ENCODE peak calls at places on chromosome 21, in nine cellular contexts. One of them, this sample, is unnamed.

GRCh38 chr21:41065539-41065938 is 102.4 kb upstream of the BACE2 start:
- ATAC-seq in mucosa of descending colon: no peak
- ATAC-seq in CD4-positive, CD25-positive, alpha-beta regulatory T cell: no peak
- ATAC-seq in A549: no peak
- ATAC-seq in Right ventricle myocardium superior: no peak
- ATAC-seq in activated CD8-positive, alpha-beta T cell treated with anti-CD3 and anti-CD28 coated beads for 36 hours: no peak
- ATAC-seq in effector memory CD8-positive, alpha-beta T cell: no peak
- ATAC-seq in psoas muscle: no peak
- ATAC-seq in heart right ventricle: no peak
- ATAC-seq in this sample: no peak

GRCh38 chr21:15514073-15514946 is 215.5 kb upstream of the USP25 start:
- ATAC-seq in CD4-positive, CD25-positive, alpha-beta regulatory T cell: peak
- ATAC-seq in psoas muscle: no peak
- ATAC-seq in Right ventricle myocardium superior: no peak
- ATAC-seq in mucosa of descending colon: peak
- ATAC-seq in activated CD8-positive, alpha-beta T cell treated with anti-CD3 and anti-CD28 coated beads for 36 hours: peak
- ATAC-seq in effector memory CD8-positive, alpha-beta T cell: peak
- ATAC-seq in A549: no peak
- ATAC-seq in heart right ventricle: no peak
- ATAC-seq in this sample: no peak

GRCh38 chr21:30733026-30733425 is 14.0 kb downstream of the KRTAP21-2 start:
- ATAC-seq in effector memory CD8-positive, alpha-beta T cell: no peak
- ATAC-seq in mucosa of descending colon: no peak
- ATAC-seq in Right ventricle myocardium superior: no peak
- ATAC-seq in psoas muscle: no peak
- ATAC-seq in CD4-positive, CD25-positive, alpha-beta regulatory T cell: no peak
- ATAC-seq in activated CD8-positive, alpha-beta T cell treated with anti-CD3 and anti-CD28 coated beads for 36 hours: no peak
- ATAC-seq in A549: no peak
- ATAC-seq in heart right ventricle: no peak
- ATAC-seq in this sample: no peak

GRCh38 chr21:45135122-45135521 is 60.7 kb downstream of the ADARB1 start:
- ATAC-seq in Right ventricle myocardium superior: peak
- ATAC-seq in psoas muscle: peak
- ATAC-seq in mucosa of descending colon: no peak
- ATAC-seq in heart right ventricle: no peak
- ATAC-seq in effector memory CD8-positive, alpha-beta T cell: no peak
- ATAC-seq in activated CD8-positive, alpha-beta T cell treated with anti-CD3 and anti-CD28 coated beads for 36 hours: no peak
- ATAC-seq in A549: no peak
- ATAC-seq in CD4-positive, CD25-positive, alpha-beta regulatory T cell: no peak
- ATAC-seq in this sample: no peak

GRCh38 chr21:30444204-30444603 is 4.1 kb downstream of the KRTAP15-1 start:
- ATAC-seq in CD4-positive, CD25-positive, alpha-beta regulatory T cell: no peak
- ATAC-seq in activated CD8-positive, alpha-beta T cell treated with anti-CD3 and anti-CD28 coated beads for 36 hours: no peak
- ATAC-seq in Right ventricle myocardium superior: no peak
- ATAC-seq in effector memory CD8-positive, alpha-beta T cell: no peak
- ATAC-seq in A549: no peak
- ATAC-seq in psoas muscle: no peak
- ATAC-seq in mucosa of descending colon: no peak
- ATAC-seq in heart right ventricle: peak
- ATAC-seq in this sample: no peak

GRCh38 chr21:35426897-35427296 is 377.8 kb upstream of the RUNX1 start:
- ATAC-seq in effector memory CD8-positive, alpha-beta T cell: no peak
- ATAC-seq in mucosa of descending colon: no peak
- ATAC-seq in A549: no peak
- ATAC-seq in activated CD8-positive, alpha-beta T cell treated with anti-CD3 and anti-CD28 coated beads for 36 hours: no peak
- ATAC-seq in psoas muscle: no peak
- ATAC-seq in Right ventricle myocardium superior: no peak
- ATAC-seq in heart right ventricle: no peak
- ATAC-seq in CD4-positive, CD25-positive, alpha-beta regulatory T cell: no peak
- ATAC-seq in this sample: no peak

GRCh38 chr21:33824156-33824941 is 91.3 kb downstream of the ATP5PO start:
- ATAC-seq in CD4-positive, CD25-positive, alpha-beta regulatory T cell: no peak
- ATAC-seq in activated CD8-positive, alpha-beta T cell treated with anti-CD3 and anti-CD28 coated beads for 36 hours: no peak
- ATAC-seq in effector memory CD8-positive, alpha-beta T cell: no peak
- ATAC-seq in Right ventricle myocardium superior: peak
- ATAC-seq in A549: no peak
- ATAC-seq in heart right ventricle: no peak
- ATAC-seq in psoas muscle: peak
- ATAC-seq in mucosa of descending colon: no peak
- ATAC-seq in this sample: no peak

GRCh38 chr21:38077504-38077903 is 161.2 kb upstream of the KCNJ6 start:
- ATAC-seq in psoas muscle: no peak
- ATAC-seq in mucosa of descending colon: no peak
- ATAC-seq in heart right ventricle: no peak
- ATAC-seq in Right ventricle myocardium superior: no peak
- ATAC-seq in activated CD8-positive, alpha-beta T cell treated with anti-CD3 and anti-CD28 coated beads for 36 hours: no peak
- ATAC-seq in effector memory CD8-positive, alpha-beta T cell: no peak
- ATAC-seq in CD4-positive, CD25-positive, alpha-beta regulatory T cell: no peak
- ATAC-seq in A549: no peak
- ATAC-seq in this sample: no peak

GRCh38 chr21:38467911-38468310 is 30.4 kb downstream of the ERG start:
- ATAC-seq in psoas muscle: no peak
- ATAC-seq in mucosa of descending colon: no peak
- ATAC-seq in activated CD8-positive, alpha-beta T cell treated with anti-CD3 and anti-CD28 coated beads for 36 hours: no peak
- ATAC-seq in Right ventricle myocardium superior: no peak
- ATAC-seq in heart right ventricle: no peak
- ATAC-seq in effector memory CD8-positive, alpha-beta T cell: no peak
- ATAC-seq in CD4-positive, CD25-positive, alpha-beta regulatory T cell: no peak
- ATAC-seq in A549: no peak
- ATAC-seq in this sample: no peak

GRCh38 chr21:31283025-31283424 is 61.0 kb downstream of the TIAM1 start:
- ATAC-seq in psoas muscle: no peak
- ATAC-seq in CD4-positive, CD25-positive, alpha-beta regulatory T cell: peak
- ATAC-seq in Right ventricle myocardium superior: no peak
- ATAC-seq in heart right ventricle: no peak
- ATAC-seq in A549: no peak
- ATAC-seq in effector memory CD8-positive, alpha-beta T cell: peak
- ATAC-seq in mucosa of descending colon: peak
- ATAC-seq in activated CD8-positive, alpha-beta T cell treated with anti-CD3 and anti-CD28 coated beads for 36 hours: peak
- ATAC-seq in this sample: no peak

GRCh38 chr21:41142051-41142795 is 25.7 kb upstream of the BACE2 start:
- ATAC-seq in mucosa of descending colon: no peak
- ATAC-seq in Right ventricle myocardium superior: peak
- ATAC-seq in A549: peak
- ATAC-seq in activated CD8-positive, alpha-beta T cell treated with anti-CD3 and anti-CD28 coated beads for 36 hours: no peak
- ATAC-seq in effector memory CD8-positive, alpha-beta T cell: no peak
- ATAC-seq in heart right ventricle: peak
- ATAC-seq in psoas muscle: peak
- ATAC-seq in CD4-positive, CD25-positive, alpha-beta regulatory T cell: no peak
- ATAC-seq in this sample: peak

GRCh38 chr21:19566975-19567374 is 1163.4 kb upstream of the TMPRSS15 start:
- ATAC-seq in A549: no peak
- ATAC-seq in mucosa of descending colon: peak
- ATAC-seq in psoas muscle: no peak
- ATAC-seq in CD4-positive, CD25-positive, alpha-beta regulatory T cell: no peak
- ATAC-seq in heart right ventricle: no peak
- ATAC-seq in Right ventricle myocardium superior: no peak
- ATAC-seq in effector memory CD8-positive, alpha-beta T cell: no peak
- ATAC-seq in activated CD8-positive, alpha-beta T cell treated with anti-CD3 and anti-CD28 coated beads for 36 hours: no peak
- ATAC-seq in this sample: no peak

GRCh38 chr21:26751305-26751704 is 93.9 kb downstream of the ADAMTS1 start:
- ATAC-seq in effector memory CD8-positive, alpha-beta T cell: no peak
- ATAC-seq in activated CD8-positive, alpha-beta T cell treated with anti-CD3 and anti-CD28 coated beads for 36 hours: no peak
- ATAC-seq in heart right ventricle: no peak
- ATAC-seq in A549: no peak
- ATAC-seq in CD4-positive, CD25-positive, alpha-beta regulatory T cell: no peak
- ATAC-seq in psoas muscle: no peak
- ATAC-seq in Right ventricle myocardium superior: no peak
- ATAC-seq in mucosa of descending colon: no peak
- ATAC-seq in this sample: no peak

GRCh38 chr21:29219165-29219770 is 79.5 kb upstream of the BACH1 start:
- ATAC-seq in mucosa of descending colon: peak
- ATAC-seq in Right ventricle myocardium superior: peak
- ATAC-seq in activated CD8-positive, alpha-beta T cell treated with anti-CD3 and anti-CD28 coated beads for 36 hours: no peak
- ATAC-seq in effector memory CD8-positive, alpha-beta T cell: no peak
- ATAC-seq in heart right ventricle: no peak
- ATAC-seq in A549: no peak
- ATAC-seq in psoas muscle: no peak
- ATAC-seq in CD4-positive, CD25-positive, alpha-beta regulatory T cell: no peak
- ATAC-seq in this sample: peak

GRCh38 chr21:46056450-46056903 is 41.4 kb upstream of the COL6A2 start:
- ATAC-seq in Right ventricle myocardium superior: peak
- ATAC-seq in psoas muscle: peak
- ATAC-seq in mucosa of descending colon: peak
- ATAC-seq in effector memory CD8-positive, alpha-beta T cell: no peak
- ATAC-seq in CD4-positive, CD25-positive, alpha-beta regulatory T cell: no peak
- ATAC-seq in heart right ventricle: peak
- ATAC-seq in activated CD8-positive, alpha-beta T cell treated with anti-CD3 and anti-CD28 coated beads for 36 hours: peak
- ATAC-seq in A549: no peak
- ATAC-seq in this sample: peak

GRCh38 chr21:35377505-35378090 is 328.5 kb upstream of the RUNX1 start:
- ATAC-seq in Right ventricle myocardium superior: no peak
- ATAC-seq in CD4-positive, CD25-positive, alpha-beta regulatory T cell: no peak
- ATAC-seq in activated CD8-positive, alpha-beta T cell treated with anti-CD3 and anti-CD28 coated beads for 36 hours: no peak
- ATAC-seq in effector memory CD8-positive, alpha-beta T cell: no peak
- ATAC-seq in mucosa of descending colon: no peak
- ATAC-seq in A549: no peak
- ATAC-seq in heart right ventricle: no peak
- ATAC-seq in psoas muscle: no peak
- ATAC-seq in this sample: no peak

GRCh38 chr21:34836933-34837505 is 168.2 kb downstream of the CLIC6 start:
- ATAC-seq in CD4-positive, CD25-positive, alpha-beta regulatory T cell: no peak
- ATAC-seq in A549: no peak
- ATAC-seq in heart right ventricle: no peak
- ATAC-seq in effector memory CD8-positive, alpha-beta T cell: no peak
- ATAC-seq in Right ventricle myocardium superior: no peak
- ATAC-seq in psoas muscle: no peak
- ATAC-seq in mucosa of descending colon: no peak
- ATAC-seq in activated CD8-positive, alpha-beta T cell treated with anti-CD3 and anti-CD28 coated beads for 36 hours: no peak
- ATAC-seq in this sample: no peak

GRCh38 chr21:29190920-29191319 is 60.5 kb downstream of the MAP3K7CL start:
- ATAC-seq in activated CD8-positive, alpha-beta T cell treated with anti-CD3 and anti-CD28 coated beads for 36 hours: peak
- ATAC-seq in heart right ventricle: no peak
- ATAC-seq in A549: no peak
- ATAC-seq in mucosa of descending colon: peak
- ATAC-seq in effector memory CD8-positive, alpha-beta T cell: no peak
- ATAC-seq in psoas muscle: no peak
- ATAC-seq in Right ventricle myocardium superior: no peak
- ATAC-seq in CD4-positive, CD25-positive, alpha-beta regulatory T cell: no peak
- ATAC-seq in this sample: peak

GRCh38 chr21:21188513-21189188 is 190.4 kb downstream of the NCAM2 start:
- ATAC-seq in mucosa of descending colon: no peak
- ATAC-seq in A549: no peak
- ATAC-seq in effector memory CD8-positive, alpha-beta T cell: no peak
- ATAC-seq in CD4-positive, CD25-positive, alpha-beta regulatory T cell: no peak
- ATAC-seq in heart right ventricle: no peak
- ATAC-seq in Right ventricle myocardium superior: no peak
- ATAC-seq in activated CD8-positive, alpha-beta T cell treated with anti-CD3 and anti-CD28 coated beads for 36 hours: no peak
- ATAC-seq in psoas muscle: no peak
- ATAC-seq in this sample: no peak

GRCh38 chr21:37737497-37737896 is 178.8 kb downstream of the KCNJ6 start:
- ATAC-seq in mucosa of descending colon: no peak
- ATAC-seq in CD4-positive, CD25-positive, alpha-beta regulatory T cell: no peak
- ATAC-seq in heart right ventricle: peak
- ATAC-seq in Right ventricle myocardium superior: peak
- ATAC-seq in activated CD8-positive, alpha-beta T cell treated with anti-CD3 and anti-CD28 coated beads for 36 hours: no peak
- ATAC-seq in A549: no peak
- ATAC-seq in psoas muscle: peak
- ATAC-seq in effector memory CD8-positive, alpha-beta T cell: no peak
- ATAC-seq in this sample: no peak

GRCh38 chr21:37717534-37717933 is 198.7 kb downstream of the KCNJ6 start:
- ATAC-seq in psoas muscle: no peak
- ATAC-seq in mucosa of descending colon: no peak
- ATAC-seq in activated CD8-positive, alpha-beta T cell treated with anti-CD3 and anti-CD28 coated beads for 36 hours: no peak
- ATAC-seq in effector memory CD8-positive, alpha-beta T cell: no peak
- ATAC-seq in A549: no peak
- ATAC-seq in Right ventricle myocardium superior: no peak
- ATAC-seq in heart right ventricle: no peak
- ATAC-seq in CD4-positive, CD25-positive, alpha-beta regulatory T cell: no peak
- ATAC-seq in this sample: no peak

GRCh38 chr21:41965045-41965444 is 11.2 kb upstream of the C2CD2 start:
- ATAC-seq in A549: no peak
- ATAC-seq in psoas muscle: no peak
- ATAC-seq in effector memory CD8-positive, alpha-beta T cell: no peak
- ATAC-seq in Right ventricle myocardium superior: no peak
- ATAC-seq in activated CD8-positive, alpha-beta T cell treated with anti-CD3 and anti-CD28 coated beads for 36 hours: no peak
- ATAC-seq in CD4-positive, CD25-positive, alpha-beta regulatory T cell: no peak
- ATAC-seq in mucosa of descending colon: peak
- ATAC-seq in heart right ventricle: no peak
- ATAC-seq in this sample: no peak

GRCh38 chr21:25949701-25950100 is 214.9 kb downstream of the GABPA start:
- ATAC-seq in heart right ventricle: no peak
- ATAC-seq in A549: no peak
- ATAC-seq in CD4-positive, CD25-positive, alpha-beta regulatory T cell: no peak
- ATAC-seq in effector memory CD8-positive, alpha-beta T cell: no peak
- ATAC-seq in psoas muscle: no peak
- ATAC-seq in Right ventricle myocardium superior: peak
- ATAC-seq in mucosa of descending colon: peak
- ATAC-seq in activated CD8-positive, alpha-beta T cell treated with anti-CD3 and anti-CD28 coated beads for 36 hours: no peak
- ATAC-seq in this sample: no peak

GRCh38 chr21:31213787-31214186 is 130.3 kb downstream of the TIAM1 start:
- ATAC-seq in activated CD8-positive, alpha-beta T cell treated with anti-CD3 and anti-CD28 coated beads for 36 hours: no peak
- ATAC-seq in Right ventricle myocardium superior: no peak
- ATAC-seq in A549: no peak
- ATAC-seq in mucosa of descending colon: no peak
- ATAC-seq in heart right ventricle: no peak
- ATAC-seq in effector memory CD8-positive, alpha-beta T cell: no peak
- ATAC-seq in psoas muscle: no peak
- ATAC-seq in CD4-positive, CD25-positive, alpha-beta regulatory T cell: peak
- ATAC-seq in this sample: no peak

GRCh38 chr21:45721656-45722055 is 78.1 kb downstream of the PCBP3 start:
- ATAC-seq in Right ventricle myocardium superior: no peak
- ATAC-seq in mucosa of descending colon: no peak
- ATAC-seq in CD4-positive, CD25-positive, alpha-beta regulatory T cell: no peak
- ATAC-seq in psoas muscle: no peak
- ATAC-seq in heart right ventricle: no peak
- ATAC-seq in A549: no peak
- ATAC-seq in effector memory CD8-positive, alpha-beta T cell: no peak
- ATAC-seq in activated CD8-positive, alpha-beta T cell treated with anti-CD3 and anti-CD28 coated beads for 36 hours: no peak
- ATAC-seq in this sample: no peak

GRCh38 chr21:29677326-29677725 is 262.5 kb downstream of the GRIK1 start:
- ATAC-seq in A549: no peak
- ATAC-seq in mucosa of descending colon: no peak
- ATAC-seq in activated CD8-positive, alpha-beta T cell treated with anti-CD3 and anti-CD28 coated beads for 36 hours: no peak
- ATAC-seq in CD4-positive, CD25-positive, alpha-beta regulatory T cell: no peak
- ATAC-seq in Right ventricle myocardium superior: no peak
- ATAC-seq in heart right ventricle: no peak
- ATAC-seq in psoas muscle: no peak
- ATAC-seq in effector memory CD8-positive, alpha-beta T cell: no peak
- ATAC-seq in this sample: no peak

GRCh38 chr21:28754127-28754611 is 238.5 kb downstream of the LTN1 start:
- ATAC-seq in effector memory CD8-positive, alpha-beta T cell: no peak
- ATAC-seq in activated CD8-positive, alpha-beta T cell treated with anti-CD3 and anti-CD28 coated beads for 36 hours: no peak
- ATAC-seq in mucosa of descending colon: peak
- ATAC-seq in Right ventricle myocardium superior: peak
- ATAC-seq in A549: no peak
- ATAC-seq in CD4-positive, CD25-positive, alpha-beta regulatory T cell: no peak
- ATAC-seq in psoas muscle: peak
- ATAC-seq in heart right ventricle: peak
- ATAC-seq in this sample: peak

GRCh38 chr21:42257091-42257760 is 38.3 kb downstream of the ABCG1 start:
- ATAC-seq in effector memory CD8-positive, alpha-beta T cell: no peak
- ATAC-seq in A549: no peak
- ATAC-seq in heart right ventricle: peak
- ATAC-seq in CD4-positive, CD25-positive, alpha-beta regulatory T cell: no peak
- ATAC-seq in Right ventricle myocardium superior: no peak
- ATAC-seq in activated CD8-positive, alpha-beta T cell treated with anti-CD3 and anti-CD28 coated beads for 36 hours: no peak
- ATAC-seq in psoas muscle: no peak
- ATAC-seq in mucosa of descending colon: no peak
- ATAC-seq in this sample: no peak

GRCh38 chr21:41521489-41522027 is 13.6 kb upstream of the TMPRSS2 start:
- ATAC-seq in A549: no peak
- ATAC-seq in heart right ventricle: no peak
- ATAC-seq in effector memory CD8-positive, alpha-beta T cell: peak
- ATAC-seq in mucosa of descending colon: peak
- ATAC-seq in Right ventricle myocardium superior: no peak
- ATAC-seq in psoas muscle: no peak
- ATAC-seq in activated CD8-positive, alpha-beta T cell treated with anti-CD3 and anti-CD28 coated beads for 36 hours: no peak
- ATAC-seq in CD4-positive, CD25-positive, alpha-beta regulatory T cell: no peak
- ATAC-seq in this sample: no peak

GRCh38 chr21:29725025-29725736 is 214.6 kb downstream of the GRIK1 start:
- ATAC-seq in effector memory CD8-positive, alpha-beta T cell: no peak
- ATAC-seq in mucosa of descending colon: peak
- ATAC-seq in activated CD8-positive, alpha-beta T cell treated with anti-CD3 and anti-CD28 coated beads for 36 hours: no peak
- ATAC-seq in CD4-positive, CD25-positive, alpha-beta regulatory T cell: no peak
- ATAC-seq in Right ventricle myocardium superior: no peak
- ATAC-seq in psoas muscle: no peak
- ATAC-seq in A549: no peak
- ATAC-seq in heart right ventricle: no peak
- ATAC-seq in this sample: no peak

GRCh38 chr21:41885341-41886024 is 6.3 kb upstream of the PRDM15 start:
- ATAC-seq in CD4-positive, CD25-positive, alpha-beta regulatory T cell: no peak
- ATAC-seq in activated CD8-positive, alpha-beta T cell treated with anti-CD3 and anti-CD28 coated beads for 36 hours: no peak
- ATAC-seq in A549: no peak
- ATAC-seq in effector memory CD8-positive, alpha-beta T cell: no peak
- ATAC-seq in psoas muscle: no peak
- ATAC-seq in mucosa of descending colon: no peak
- ATAC-seq in heart right ventricle: no peak
- ATAC-seq in Right ventricle myocardium superior: no peak
- ATAC-seq in this sample: no peak

This sample was measured in gastroesophageal sphincter.